ENCODE peak calls at places on chromosomes 5 and 9, in five cellular contexts. Y, K, F, A and H are unnamed samples.
A peak's percentile ranks its signal among the peaks of the same experiment; 100 is the strongest.

GRCh38 chr5:94025788-94026473 is 284.5 kb upstream of the POU5F2 start:
- DNase-seq in F (no peak), K (no peak), Y (no peak), A (no peak), H (peak; percentile 41)

GRCh38 chr9:90307177-90307833 is 335.3 kb downstream of the DIRAS2 start:
- DNase-seq in K (no peak), Y (no peak), F (peak; percentile 75), A (no peak), H (no peak)

GRCh38 chr5:11793396-11793795 is 110.8 kb downstream of the CTNND2 start:
- DNase-seq in F (no peak), K (no peak), A (no peak), Y (no peak), H (no peak)

GRCh38 chr5:37831821-37832524 is 7.9 kb downstream of the GDNF start:
- DNase-seq in F (peak; percentile 62), A (no peak), K (peak; percentile 84), Y (no peak), H (no peak)

GRCh38 chr9:35563791-35564197 is 41.3 kb upstream of the TESK1 start:
- DNase-seq in K (no peak), A (peak; percentile 32), F (no peak), Y (peak; percentile 67), H (peak; percentile 29)

GRCh38 chr5:159458217-159458711 is 128.0 kb upstream of the IL12B start:
- DNase-seq in F (peak; percentile 10), A (no peak), K (no peak), Y (no peak), H (no peak)

GRCh38 chr5:131932235-131932634 is 13.2 kb downstream of the MEIKIN start:
- DNase-seq in F (no peak), Y (no peak), A (no peak), K (no peak), H (no peak)

GRCh38 chr5:56313004-56313531 is 79.9 kb upstream of the ANKRD55 start:
- DNase-seq in F (no peak), K (no peak), Y (no peak), A (no peak), H (no peak)

GRCh38 chr9:72894342-72894741 is 58.5 kb downstream of the ALDH1A1 start:
- DNase-seq in K (peak; percentile 4), F (no peak), A (peak; percentile 41), Y (no peak), H (peak; percentile 5)

GRCh38 chr9:110538169-110538568 is 41.4 kb downstream of the SVEP1 start:
- DNase-seq in K (peak; percentile 75), F (no peak), A (no peak), Y (no peak), H (no peak)

DNA sequence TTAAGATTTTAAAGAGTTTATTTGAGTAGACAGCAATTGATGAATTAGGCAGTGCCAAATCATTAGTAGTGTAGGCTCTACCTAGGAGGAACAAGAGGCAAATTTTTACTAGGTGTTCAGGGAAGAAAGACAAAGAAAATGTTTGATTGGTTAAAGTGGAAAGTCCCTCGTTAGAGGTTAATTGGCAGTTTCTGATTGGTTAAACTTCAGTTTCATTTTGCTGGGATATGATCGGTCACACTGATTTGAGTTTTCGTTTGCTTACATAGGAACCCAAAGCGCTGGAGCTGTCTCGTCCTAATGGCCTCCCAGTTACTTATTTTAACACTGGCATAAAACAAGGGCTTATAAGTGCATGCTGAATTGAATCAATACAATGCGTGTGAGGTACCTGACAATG is 15.1 kb downstream of the DMAC1 start:
- DNase-seq in K (no peak), F (no peak), Y (no peak), A (no peak), H (no peak)
- H3K4me2 ChIP-seq in K (no peak overlapping the region), F (no peak overlapping the region), Y (no peak overlapping the region), A (no peak overlapping the region), H (no peak overlapping the region)

GRCh38 chr5:139638090-139638735 is 9.9 kb upstream of the CXXC5 start:
- DNase-seq in Y (peak; percentile 69), F (peak; percentile 68), A (no peak), K (peak; percentile 66), H (peak; percentile 70)

GRCh38 chr5:139636975-139637408 is 11.2 kb upstream of the CXXC5 start:
- DNase-seq in F (no peak), K (peak; percentile 51), Y (no peak), A (no peak), H (no peak)

GRCh38 chr5:139636207-139636792 is 11.8 kb upstream of the CXXC5 start:
- DNase-seq in A (no peak), F (no peak), K (no peak), Y (peak; percentile 57), H (no peak)

GRCh38 chr5:139638736-139639618 is 9.2 kb upstream of the CXXC5 start:
- DNase-seq in A (no peak), K (no peak), Y (peak; percentile 43), F (no peak), H (no peak)

DNA sequence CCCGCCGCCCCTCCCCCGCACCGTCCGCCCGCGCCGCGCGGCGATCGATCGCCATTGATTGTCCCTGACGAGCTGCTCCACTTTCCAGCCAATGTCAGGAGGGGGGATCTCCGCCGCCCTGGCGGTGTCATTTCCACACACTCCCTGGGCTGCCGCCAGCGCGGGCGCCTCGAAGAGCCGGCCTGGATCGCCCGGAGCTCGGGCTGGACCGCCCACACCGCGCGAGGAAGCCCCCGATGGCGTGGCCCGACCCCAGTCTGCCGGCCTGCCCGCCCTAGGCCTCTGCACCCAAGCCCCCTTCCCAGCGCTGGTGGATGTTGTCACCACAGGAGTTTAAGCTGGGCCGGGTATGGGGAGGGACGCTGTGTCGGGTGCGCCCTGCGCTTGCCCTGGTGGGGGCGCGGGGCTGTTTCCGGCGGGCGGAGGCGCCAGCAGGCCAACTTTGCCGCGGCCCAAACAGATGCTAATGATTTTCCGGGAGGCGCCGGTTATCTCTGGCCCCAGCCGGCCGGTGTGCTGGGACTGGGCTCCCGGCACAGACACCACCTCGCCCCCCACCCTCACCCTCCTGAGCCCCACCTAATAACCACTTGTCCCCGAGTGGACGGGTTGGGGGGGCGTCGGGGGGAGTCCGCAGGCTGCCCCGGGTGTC is 10.6 kb upstream of the CXXC5 start:
- DNase-seq in A (no peak), F (peak; percentile 71), K (peak; percentile 74), Y (peak; percentile 85), H (peak; percentile 89)
- H2BK120ac ChIP-seq in A (no peak overlapping the region), F (peak overlapping the region; percentile 94), K (peak overlapping the region; percentile 65), Y (no peak overlapping the region), H (peak overlapping the region; percentile 19)

DNA sequence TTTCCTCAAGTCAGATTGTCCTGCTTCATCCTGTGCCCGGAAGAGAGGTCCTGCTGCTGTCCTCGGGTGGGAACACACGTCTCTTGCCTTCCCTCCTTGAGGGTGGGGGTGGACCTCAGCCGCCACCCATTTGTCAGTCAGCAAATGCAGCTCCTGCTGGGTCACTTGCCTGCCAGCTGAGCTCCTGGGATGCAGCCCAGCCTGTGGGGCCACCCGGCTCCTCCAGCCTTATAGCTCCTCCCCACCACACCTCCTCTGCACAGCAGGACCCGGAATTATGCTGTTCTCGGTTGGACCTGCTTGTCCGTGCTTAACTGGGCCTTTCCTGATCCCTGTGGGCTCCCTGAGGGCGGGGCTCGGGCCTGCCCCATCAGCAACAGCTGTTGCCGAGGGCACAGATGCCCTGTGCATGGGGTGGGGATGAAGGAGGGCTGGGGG is 52.7 kb downstream of the RXRA start:
- DNase-seq in Y (no peak), A (no peak), F (peak; percentile 67), K (peak; percentile 44), H (no peak)
- H3K4me2 ChIP-seq in Y (no peak overlapping the region), A (no peak overlapping the region), F (no peak overlapping the region), K (no peak overlapping the region), H (no peak overlapping the region)

GRCh38 chr9:93452710-93453046 is 703 bp downstream of the FAM120AOS start:
- DNase-seq in Y (no peak), K (no peak), A (no peak), F (peak; percentile 31), H (no peak)

GRCh38 chr9:93450817-93451761 is at the start of gene FAM120A:
- DNase-seq in A (peak; percentile 74), Y (peak; percentile 75), K (peak; percentile 70), F (peak; percentile 82), H (peak; percentile 85)

GRCh38 chr9:93453047-93453914 is at the start of gene FAM120AOS:
- DNase-seq in Y (peak; percentile 81), K (peak; percentile 95), F (peak; percentile 92), A (peak; percentile 78), H (peak; percentile 97)

GRCh38 chr9:93456022-93456421 is 2.6 kb upstream of the FAM120AOS start:
- DNase-seq in A (no peak), K (peak; percentile 13), Y (no peak), F (no peak), H (no peak)

DNA sequence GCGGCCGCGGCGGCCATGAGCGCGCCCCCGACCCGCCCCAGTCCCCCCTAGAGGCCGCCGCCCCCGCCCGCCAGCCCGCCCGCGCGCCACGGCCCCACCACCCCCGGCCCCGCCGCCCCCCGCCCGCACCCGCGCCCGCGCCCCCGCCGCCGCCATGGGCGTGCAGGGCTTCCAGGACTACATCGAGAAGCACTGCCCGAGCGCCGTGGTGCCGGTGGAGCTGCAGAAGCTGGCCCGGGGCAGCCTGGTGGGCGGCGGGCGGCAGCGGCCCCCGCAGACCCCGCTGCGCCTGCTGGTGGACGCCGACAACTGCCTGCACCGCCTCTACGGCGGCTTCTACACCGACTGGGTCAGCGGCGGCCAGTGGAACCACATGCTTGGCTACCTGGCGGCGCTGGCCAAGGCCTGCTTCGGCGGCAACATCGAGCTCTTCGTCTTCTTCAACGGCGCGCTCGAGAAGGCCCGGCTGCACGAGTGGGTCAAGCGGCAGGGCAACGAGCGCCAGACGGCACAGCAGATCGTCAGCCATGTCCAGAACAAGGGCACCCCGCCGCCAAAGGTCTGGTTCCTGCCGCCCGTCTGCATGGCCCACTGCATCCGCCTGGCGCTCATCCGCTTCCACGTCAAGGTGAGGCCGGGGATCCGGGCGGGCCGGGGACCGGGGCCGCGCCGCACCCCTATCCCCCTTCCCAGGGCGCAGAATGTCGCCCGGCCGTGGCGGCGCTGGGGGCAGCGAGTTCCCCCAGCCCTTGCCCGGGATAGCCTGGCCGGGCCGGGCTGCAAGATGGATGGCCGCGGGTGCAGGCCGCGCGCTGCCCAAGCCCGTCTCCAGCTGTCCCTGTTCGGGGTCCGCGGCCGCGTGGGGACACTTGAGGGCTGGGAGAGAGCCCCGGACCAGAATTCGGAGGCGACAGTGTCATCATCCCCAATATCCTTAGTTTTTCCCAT is 551 bp downstream of the FAM120A start:
- DNase-seq in F (peak; percentile 61), K (peak; percentile 33), Y (peak; percentile 71), A (peak; percentile 46), H (peak; percentile 65)
- H2BK120ac ChIP-seq in F (peak overlapping the region; percentile 96), K (no peak overlapping the region), Y (no peak overlapping the region), A (peak overlapping the region; percentile 42), H (peak overlapping the region; percentile 93)

DNA sequence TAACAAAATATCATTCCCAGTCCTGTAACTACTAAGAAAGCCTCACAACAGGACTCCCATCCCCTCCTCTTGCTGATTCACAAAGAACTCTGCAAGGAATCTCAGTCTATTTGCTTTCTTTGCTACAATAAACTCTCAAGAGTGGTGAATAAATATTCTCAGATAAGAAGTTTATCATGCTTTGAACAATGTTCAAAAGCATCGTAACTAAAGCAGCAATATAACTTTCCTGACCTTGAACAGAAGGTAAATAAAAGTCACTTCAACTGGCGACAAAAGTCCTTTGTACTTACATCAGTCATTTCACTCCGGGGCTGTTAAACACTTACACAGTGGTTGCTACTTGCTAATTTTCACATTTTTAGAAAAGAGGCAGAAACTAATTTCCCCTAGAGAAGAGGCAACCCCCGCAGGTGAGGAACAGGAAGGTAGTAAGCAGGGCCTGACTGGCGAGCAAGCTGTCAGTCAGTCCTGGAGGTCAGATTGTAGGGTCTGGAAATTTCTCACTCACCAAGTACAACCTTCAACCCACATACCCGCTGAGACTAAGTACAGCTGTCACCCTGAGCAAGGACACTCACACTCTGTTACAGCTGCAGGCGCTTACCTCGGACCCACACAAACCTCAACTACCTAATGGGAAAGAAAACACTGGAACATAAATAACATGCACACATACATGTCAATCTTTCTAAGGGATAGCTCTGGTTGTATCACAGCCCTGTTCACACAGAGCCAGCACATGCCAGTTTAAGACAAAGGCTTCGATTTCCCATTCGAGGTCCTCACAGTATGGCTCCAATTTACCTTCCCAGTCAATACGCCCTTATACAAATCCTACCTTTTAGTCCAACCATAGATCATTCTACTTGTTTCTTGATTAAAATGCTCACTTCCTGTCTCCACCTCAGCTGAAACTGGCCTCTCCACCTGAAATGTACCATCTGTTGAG is 104.6 kb upstream of the RETREG1 start:
- DNase-seq in F (no peak), A (no peak), K (no peak), Y (no peak), H (peak; percentile 37)
- H3K4me2 ChIP-seq in F (no peak overlapping the region), A (no peak overlapping the region), K (no peak overlapping the region), Y (peak overlapping the region; percentile 51), H (no peak overlapping the region)